ENCODE peak calls at places on chromosomes 3 and 15, in nine cellular contexts. W, B, H, K, P, L, C, M and X are unnamed samples.

GRCh38 chr3:10964537-10965167 is 27.9 kb upstream of the SLC6A1 start:
- DNase-seq in W (peak; percentile 47), B (peak; percentile 18), H (no peak), K (no peak), P (peak; percentile 48), L (peak; percentile 78), C (peak; percentile 79), M (no peak), X (peak; percentile 14)

GRCh38 chr15:80846416-80846815 is 67.2 kb downstream of the CEMIP start:
- DNase-seq in W (no peak), B (peak; percentile 48), H (no peak), K (no peak), P (peak; percentile 37), L (peak; percentile 16), C (no peak), M (no peak), X (no peak)

GRCh38 chr15:33753012-33753411 is 215.3 kb upstream of the CHRM5 start:
- DNase-seq in W (no peak), B (no peak), H (no peak), K (no peak), P (no peak), L (no peak), C (no peak), M (no peak), X (no peak)

GRCh38 chr3:55893045-55893664 is 406.0 kb upstream of the WNT5A start:
- DNase-seq in W (no peak), B (no peak), H (no peak), K (no peak), P (peak; percentile 70), L (no peak), C (no peak), M (no peak), X (no peak)

GRCh38 chr3:177770821-177771220 is 573.5 kb upstream of the TBL1XR1 start:
- DNase-seq in W (no peak), B (peak; percentile 50), H (no peak), K (no peak), P (peak; percentile 86), L (no peak), C (no peak), M (no peak), X (no peak)

GRCh38 chr15:29862271-29862670 is 40.0 kb upstream of the TJP1 start:
- DNase-seq in W (no peak), B (no peak), H (no peak), K (no peak), P (no peak), L (no peak), C (no peak), M (no peak), X (no peak)

GRCh38 chr15:44718180-44718926 is 7.0 kb downstream of the B2M start:
- DNase-seq in W (no peak), B (no peak), H (no peak), K (no peak), P (no peak), L (no peak), C (no peak), M (no peak), X (peak; percentile 5)

GRCh38 chr3:135556184-135556583 is 409.3 kb upstream of the PPP2R3A start:
- DNase-seq in W (no peak), B (peak; percentile 8), H (no peak), K (no peak), P (no peak), L (no peak), C (no peak), M (no peak), X (no peak)

GRCh38 chr3:15520185-15520584 is 1.3 kb downstream of the COLQ start:
- DNase-seq in W (no peak), B (peak; percentile 63), H (no peak), K (no peak), P (no peak), L (no peak), C (no peak), M (no peak), X (no peak)

GRCh38 chr3:169666079-169666436 is 2.5 kb upstream of the MECOM start:
- DNase-seq in W (no peak), B (no peak), H (no peak), K (peak; percentile 15), P (no peak), L (peak; percentile 49), C (peak; percentile 38), M (no peak), X (no peak)

GRCh38 chr3:133934996-133935842 is 39.5 kb upstream of the RAB6B start:
- DNase-seq in W (no peak), B (no peak), H (no peak), K (no peak), P (no peak), L (no peak), C (no peak), M (no peak), X (no peak)

GRCh38 chr3:12194209-12194608 is 35.5 kb upstream of the TIMP4 start:
- DNase-seq in W (peak; percentile 42), B (peak; percentile 88), H (peak; percentile 36), K (no peak), P (peak; percentile 88), L (no peak), C (no peak), M (no peak), X (no peak)

GRCh38 chr3:38479431-38480092 is 16.6 kb upstream of the EXOG start:
- DNase-seq in W (peak; percentile 83), B (peak; percentile 79), H (no peak), K (peak; percentile 87), P (peak; percentile 76), L (peak; percentile 72), C (peak; percentile 71), M (peak; percentile 53), X (peak; percentile 47)

GRCh38 chr15:59283717-59284336 is 77.2 kb downstream of the LDHAL6B start:
- DNase-seq in W (peak; percentile 62), B (no peak), H (peak; percentile 84), K (no peak), P (peak; percentile 98), L (no peak), C (no peak), M (no peak), X (no peak)

GRCh38 chr3:107001635-107002034 is 375.6 kb upstream of the CCDC54 start:
- DNase-seq in W (no peak), B (no peak), H (no peak), K (no peak), P (peak; percentile 20), L (no peak), C (no peak), M (no peak), X (no peak)

GRCh38 chr3:40312661-40313226 is 3.2 kb downstream of the EIF1B start:
- DNase-seq in W (peak; percentile 34), B (peak; percentile 58), H (no peak), K (no peak), P (no peak), L (no peak), C (no peak), M (no peak), X (no peak)

GRCh38 chr3:190972840-190973270 is 110.4 kb upstream of the GMNC start:
- DNase-seq in W (peak; percentile 14), B (peak; percentile 8), H (no peak), K (no peak), P (peak; percentile 63), L (no peak), C (no peak), M (no peak), X (no peak)

GRCh38 chr3:170355738-170356595 is 1.5 kb upstream of the SKIL start:
- DNase-seq in W (peak; percentile 76), B (peak; percentile 72), H (no peak), K (peak; percentile 41), P (no peak), L (peak; percentile 62), C (peak; percentile 60), M (peak; percentile 72), X (peak; percentile 85)

GRCh38 chr15:59322056-59322755 is 50.5 kb downstream of the MYO1E start:
- DNase-seq in W (no peak), B (no peak), H (no peak), K (no peak), P (no peak), L (no peak), C (no peak), M (no peak), X (peak; percentile 89)

GRCh38 chr15:70701891-70702568 is 61.3 kb downstream of the UACA start:
- DNase-seq in W (peak; percentile 38), B (peak; percentile 78), H (no peak), K (no peak), P (peak; percentile 88), L (no peak), C (no peak), M (no peak), X (no peak)
- TF ChIP-seq EZH2phosphoT487 in W (no peak), B (no peak), H (no peak), K (no peak), P (no peak), L (no peak), C (no peak), M (no peak), X (no peak)

GRCh38 chr3:188276366-188276765 is 122.4 kb downstream of the LPP start:
- DNase-seq in W (no peak), B (no peak), H (no peak), K (no peak), P (no peak), L (no peak), C (no peak), M (no peak), X (no peak)

GRCh38 chr3:188282871-188283270 is 128.9 kb downstream of the LPP start:
- DNase-seq in W (peak; percentile 23), B (no peak), H (no peak), K (no peak), P (no peak), L (no peak), C (no peak), M (no peak), X (no peak)

GRCh38 chr3:188278717-188279324 is 124.9 kb downstream of the LPP start:
- DNase-seq in W (no peak), B (no peak), H (no peak), K (no peak), P (no peak), L (no peak), C (no peak), M (no peak), X (no peak)

GRCh38 chr3:188280627-188281026 is 126.7 kb downstream of the LPP start:
- DNase-seq in W (no peak), B (no peak), H (no peak), K (no peak), P (peak; percentile 57), L (no peak), C (no peak), M (no peak), X (no peak)

GRCh38 chr3:188279696-188280398 is 125.9 kb downstream of the LPP start:
- DNase-seq in W (no peak), B (no peak), H (no peak), K (no peak), P (peak; percentile 36), L (no peak), C (no peak), M (peak; percentile 45), X (no peak)
- H3K4me2 ChIP-seq in W (no peak overlapping the region), B (no peak overlapping the region), H (no peak overlapping the region), K (no peak overlapping the region), P (no peak overlapping the region), L (no peak overlapping the region), C (no peak overlapping the region), M (peak overlapping the region; percentile 5), X (no peak overlapping the region)

GRCh38 chr3:129625071-129625874 is 18.8 kb upstream of the PLXND1 start:
- DNase-seq in W (no peak), B (peak; percentile 21), H (no peak), K (peak; percentile 47), P (no peak), L (peak; percentile 65), C (no peak), M (no peak), X (no peak)
- TF ChIP-seq EZH2phosphoT487 in W (no peak), B (no peak), H (no peak), K (no peak), P (no peak), L (no peak), C (no peak), M (no peak), X (no peak)

GRCh38 chr15:61205427-61205826 is 23.7 kb downstream of the RORA start:
- DNase-seq in W (no peak), B (peak; percentile 62), H (no peak), K (no peak), P (no peak), L (no peak), C (no peak), M (no peak), X (no peak)
- H3K4me2 ChIP-seq in W (no peak overlapping the region), B (peak overlapping the region; percentile 65), H (no peak overlapping the region), K (no peak overlapping the region), P (no peak overlapping the region), L (no peak overlapping the region), C (no peak overlapping the region), M (no peak overlapping the region), X (peak overlapping the region; percentile 40)